ENCODE peak calls at places on chromosome 1, in eight cellular contexts. H, X, V, F, T, B, L and O are unnamed samples.

GRCh38 chr1:3564921-3565831 is 46.1 kb downstream of the MEGF6 start:
- DNase-seq in H (peak), X (peak), V (peak), F (peak), T (peak), B (peak), L (peak), O (peak)

GRCh38 chr1:59570524-59570923 is 244.2 kb upstream of the HOOK1 start:
- DNase-seq in H (peak), X (peak), V (no peak), F (peak), T (no peak), B (peak), L (peak), O (no peak)

GRCh38 chr1:153495536-153495935 is 35.1 kb upstream of the S100A7 start:
- DNase-seq in H (no peak), X (no peak), V (no peak), F (no peak), T (no peak), B (no peak), L (no peak), O (no peak)

GRCh38 chr1:151947140-151947539 is 37.8 kb upstream of the THEM4 start:
- DNase-seq in H (no peak), X (no peak), V (no peak), F (no peak), T (no peak), B (no peak), L (no peak), O (no peak)

GRCh38 chr1:204868340-204868700 is 2.3 kb upstream of the NFASC start:
- DNase-seq in H (no peak), X (no peak), V (no peak), F (no peak), T (no peak), B (no peak), L (no peak), O (no peak)

GRCh38 chr1:20099533-20099932 is 19.8 kb downstream of the PLA2G2D start:
- DNase-seq in H (no peak), X (no peak), V (no peak), F (no peak), T (no peak), B (no peak), L (no peak), O (no peak)

GRCh38 chr1:31505884-31506497 is 70.3 kb upstream of the TINAGL1 start:
- DNase-seq in H (peak), X (peak), V (no peak), F (peak), T (no peak), B (peak), L (no peak), O (no peak)

GRCh38 chr1:46605242-46605641 is 1.2 kb upstream of the MKNK1 start:
- DNase-seq in H (no peak), X (no peak), V (no peak), F (peak), T (no peak), B (no peak), L (no peak), O (no peak)

GRCh38 chr1:211092955-211093354 is 41.0 kb downstream of the KCNH1 start:
- DNase-seq in H (no peak), X (no peak), V (no peak), F (no peak), T (no peak), B (no peak), L (no peak), O (no peak)

GRCh38 chr1:115114308-115114707 is 25.0 kb upstream of the TSPAN2 start:
- DNase-seq in H (peak), X (no peak), V (no peak), F (no peak), T (no peak), B (peak), L (no peak), O (no peak)

GRCh38 chr1:15595809-15596730 is 11.2 kb upstream of the AGMAT start:
- DNase-seq in H (no peak), X (no peak), V (no peak), F (no peak), T (no peak), B (no peak), L (no peak), O (no peak)

GRCh38 chr1:182442333-182442732 is 7.6 kb upstream of the RGSL1 start:
- DNase-seq in H (no peak), X (no peak), V (no peak), F (no peak), T (no peak), B (no peak), L (no peak), O (no peak)

GRCh38 chr1:2432519-2432918 is 20.2 kb upstream of the PEX10 start:
- DNase-seq in H (no peak), X (no peak), V (no peak), F (no peak), T (peak), B (no peak), L (no peak), O (no peak)

GRCh38 chr1:206550446-206550845 is 43.1 kb downstream of the RASSF5 start:
- DNase-seq in H (no peak), X (no peak), V (no peak), F (no peak), T (no peak), B (no peak), L (no peak), O (no peak)

GRCh38 chr1:234578735-234579134 is 31.2 kb downstream of the IRF2BP2 start:
- DNase-seq in H (no peak), X (no peak), V (no peak), F (no peak), T (no peak), B (no peak), L (no peak), O (no peak)

GRCh38 chr1:35894183-35894582 is 11.2 kb downstream of the AGO1 start:
- DNase-seq in H (peak), X (no peak), V (no peak), F (peak), T (no peak), B (no peak), L (peak), O (peak)

GRCh38 chr1:22710688-22711024 is at the start of gene EPHB2:
- DNase-seq in H (peak), X (no peak), V (peak), F (no peak), T (peak), B (peak), L (peak), O (no peak)

GRCh38 chr1:160376525-160377131 is 9.8 kb downstream of the NHLH1 start:
- DNase-seq in H (peak), X (no peak), V (no peak), F (peak), T (peak), B (peak), L (peak), O (peak)

GRCh38 chr1:100861379-100861778 is 33.3 kb downstream of the EXTL2 start:
- DNase-seq in H (no peak), X (no peak), V (no peak), F (no peak), T (no peak), B (no peak), L (no peak), O (no peak)

GRCh38 chr1:231606712-231607111 is 19.9 kb upstream of the DISC1 start:
- DNase-seq in H (peak), X (no peak), V (no peak), F (no peak), T (no peak), B (no peak), L (no peak), O (no peak)

GRCh38 chr1:116433283-116434257 is 60.5 kb downstream of the ATP1A1 start:
- DNase-seq in H (peak), X (no peak), V (no peak), F (no peak), T (no peak), B (no peak), L (no peak), O (no peak)

GRCh38 chr1:211520641-211521040 is 28.7 kb upstream of the RD3 start:
- DNase-seq in H (no peak), X (no peak), V (no peak), F (no peak), T (no peak), B (no peak), L (peak), O (no peak)

GRCh38 chr1:155379180-155379876 is 58.6 kb downstream of the RUSC1 start:
- DNase-seq in H (no peak), X (no peak), V (no peak), F (peak), T (no peak), B (no peak), L (peak), O (no peak)

GRCh38 chr1:221188531-221188930 is 309.3 kb downstream of the HLX start:
- DNase-seq in H (no peak), X (no peak), V (no peak), F (no peak), T (no peak), B (no peak), L (no peak), O (no peak)

GRCh38 chr1:145846191-145846590 is 761 bp downstream of the NUDT17 start:
- DNase-seq in H (peak), X (no peak), V (no peak), F (peak), T (peak), B (peak), L (peak), O (no peak)

GRCh38 chr1:107874221-107874620 is 90.8 kb downstream of the VAV3 start:
- DNase-seq in H (peak), X (no peak), V (no peak), F (no peak), T (no peak), B (no peak), L (no peak), O (no peak)

GRCh38 chr1:171844381-171844780 is 3.1 kb downstream of the DNM3 start:
- DNase-seq in H (no peak), X (no peak), V (no peak), F (no peak), T (no peak), B (no peak), L (no peak), O (no peak)

GRCh38 chr1:25874209-25874608 is 1.3 kb downstream of the PAQR7 start:
- DNase-seq in H (no peak), X (no peak), V (no peak), F (no peak), T (no peak), B (no peak), L (no peak), O (no peak)

GRCh38 chr1:207245124-207245523 is 76.4 kb upstream of the CD55 start:
- DNase-seq in H (no peak), X (no peak), V (no peak), F (no peak), T (no peak), B (no peak), L (no peak), O (no peak)

GRCh38 chr1:162855461-162856150 is 5.4 kb downstream of the CCDC190 start:
- DNase-seq in H (peak), X (no peak), V (no peak), F (no peak), T (no peak), B (no peak), L (no peak), O (no peak)